ENCODE peak calls at places on chromosomes 3 and 15, in six cellular contexts. I, X, E, Q, R and L are unnamed samples. For H3K4me1, the result is how much of the 10 kb centered on the place peaks cover.

GRCh38 chr15:73839699-73840098 is 33.7 kb upstream of the TBC1D21 start:
- DNase-seq in X (no peak), E (no peak), R (no peak), I (no peak), Q (no peak), L (no peak)

GRCh38 chr3:138195491-138195890 is 8.4 kb downstream of the ARMC8 start:
- DNase-seq in E (no peak), X (no peak), R (no peak), I (no peak), Q (no peak), L (no peak)

GRCh38 chr15:31435256-31435781 is 108.7 kb downstream of the KLF13 start:
- DNase-seq in R (peak), X (peak), Q (peak), I (peak), E (peak), L (peak)

GRCh38 chr3:111668912-111669488 is 73.9 kb upstream of the ZBED2 start:
- DNase-seq in Q (peak), E (peak), R (no peak), I (no peak), X (no peak), L (no peak)

GRCh38 chr3:115836944-115837343 is 213.6 kb downstream of the GAP43 start:
- DNase-seq in X (no peak), Q (peak), R (no peak), I (no peak), E (peak), L (no peak)

GRCh38 chr3:191051037-191051436 is 148.0 kb upstream of the OSTN start:
- DNase-seq in I (no peak), X (no peak), R (no peak), Q (peak), E (peak), L (no peak)

GRCh38 chr15:57217716-57218598 is 158.3 kb upstream of the CGNL1 start:
- DNase-seq in E (no peak), X (no peak), R (no peak), I (no peak), Q (no peak), L (no peak)

GRCh38 chr3:161266731-161267150 is 45.6 kb downstream of the NMD3 start:
- DNase-seq in I (no peak), E (peak), R (no peak), Q (no peak), X (no peak), L (no peak)

GRCh38 chr3:71809321-71809720 is 24.4 kb upstream of the PROK2 start:
- DNase-seq in R (no peak), Q (no peak), I (no peak), E (no peak), X (no peak), L (no peak)

GRCh38 chr3:138833908-138834358 is 795 bp downstream of the PIK3CB start:
- DNase-seq in I (peak), E (peak), Q (no peak), R (peak), X (peak), L (no peak)

GRCh38 chr3:98628317-98628716 is 34.9 kb upstream of the CPOX start:
- DNase-seq in X (no peak), R (no peak), Q (no peak), E (no peak), I (no peak), L (no peak)

GRCh38 chr3:19598870-19599269 is 335.1 kb downstream of the EFHB start:
- DNase-seq in R (no peak), Q (no peak), X (no peak), E (no peak), I (no peak), L (no peak)

DNA sequence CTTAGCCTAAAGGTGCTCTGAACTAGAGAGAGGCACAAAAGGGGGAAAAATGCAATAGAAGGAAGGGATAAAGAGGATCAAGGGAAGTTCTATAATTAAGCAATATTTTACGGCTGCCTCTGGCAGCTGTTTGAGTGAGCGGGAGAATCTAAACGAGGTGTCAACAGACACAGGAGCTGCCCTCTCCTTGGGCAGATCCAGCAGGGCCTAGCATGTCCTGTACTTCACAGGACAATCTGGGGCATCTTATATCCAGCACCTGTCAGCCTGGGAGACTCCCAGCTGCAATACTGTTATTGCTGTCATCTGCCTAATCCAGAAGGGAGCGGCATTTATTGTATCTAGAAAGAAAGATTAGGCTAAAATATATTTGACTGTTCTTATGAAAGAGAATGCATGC is 68.9 kb downstream of the WWTR1 start:
- DNase-seq in X (no peak), I (no peak), Q (no peak), R (no peak), E (no peak), L (no peak)
- H3K27ac ChIP-seq in X (peak), I (peak), Q (no peak), R (no peak), E (peak), L (peak)

DNA sequence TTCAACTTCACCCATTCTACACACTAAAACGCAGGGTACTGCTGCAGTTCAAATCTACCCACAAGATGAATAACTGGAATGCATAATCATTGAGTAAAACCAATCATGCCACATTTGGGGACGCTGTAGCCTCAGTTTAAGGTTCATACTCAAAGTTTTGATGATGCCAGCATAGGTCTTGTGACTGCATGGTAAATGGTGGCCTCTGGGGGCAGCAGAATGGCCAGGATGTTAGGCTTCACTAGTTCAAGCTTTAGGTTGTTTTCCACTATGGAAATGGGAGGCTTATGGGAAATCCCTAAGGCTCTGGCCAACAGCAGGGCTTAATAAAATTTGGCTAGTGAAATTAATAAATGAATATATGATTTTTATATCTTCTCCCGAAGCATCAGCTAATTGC is 104.3 kb upstream of the TSC22D2 start:
- DNase-seq in I (no peak), X (no peak), Q (peak), R (no peak), E (no peak), L (no peak)
- H3K4me3 ChIP-seq in I (no peak), X (no peak), Q (no peak), R (no peak), E (no peak), L (no peak)

GRCh38 chr3:66496731-66497130 is 4.1 kb downstream of the LRIG1 start:
- DNase-seq in R (no peak), E (no peak), X (no peak), Q (peak), I (no peak), L (no peak)

GRCh38 chr3:66493464-66494099 is 7.2 kb downstream of the LRIG1 start:
- DNase-seq in R (peak), X (no peak), Q (no peak), E (no peak), I (no peak), L (no peak)

GRCh38 chr3:66497288-66497972 is 3.4 kb downstream of the LRIG1 start:
- DNase-seq in X (no peak), R (no peak), E (no peak), Q (peak), I (no peak), L (no peak)

GRCh38 chr3:66494964-66495581 is 5.7 kb downstream of the LRIG1 start:
- DNase-seq in Q (peak), E (no peak), X (no peak), R (no peak), I (no peak), L (no peak)

GRCh38 chr3:66495633-66496032 is 5.2 kb downstream of the LRIG1 start:
- DNase-seq in R (no peak), E (no peak), I (no peak), X (no peak), Q (peak), L (no peak)
- H3K4me1 ChIP-seq in R (half or more), E (under half), I (half or more), X (under half), Q (half or more), L (under half)

GRCh38 chr15:59284768-59285368 is 78.2 kb downstream of the LDHAL6B start:
- DNase-seq in E (no peak), Q (no peak), R (no peak), I (no peak), X (no peak), L (no peak)
- H3K27ac ChIP-seq in E (no peak), Q (no peak), R (no peak), I (no peak), X (no peak), L (no peak)

DNA sequence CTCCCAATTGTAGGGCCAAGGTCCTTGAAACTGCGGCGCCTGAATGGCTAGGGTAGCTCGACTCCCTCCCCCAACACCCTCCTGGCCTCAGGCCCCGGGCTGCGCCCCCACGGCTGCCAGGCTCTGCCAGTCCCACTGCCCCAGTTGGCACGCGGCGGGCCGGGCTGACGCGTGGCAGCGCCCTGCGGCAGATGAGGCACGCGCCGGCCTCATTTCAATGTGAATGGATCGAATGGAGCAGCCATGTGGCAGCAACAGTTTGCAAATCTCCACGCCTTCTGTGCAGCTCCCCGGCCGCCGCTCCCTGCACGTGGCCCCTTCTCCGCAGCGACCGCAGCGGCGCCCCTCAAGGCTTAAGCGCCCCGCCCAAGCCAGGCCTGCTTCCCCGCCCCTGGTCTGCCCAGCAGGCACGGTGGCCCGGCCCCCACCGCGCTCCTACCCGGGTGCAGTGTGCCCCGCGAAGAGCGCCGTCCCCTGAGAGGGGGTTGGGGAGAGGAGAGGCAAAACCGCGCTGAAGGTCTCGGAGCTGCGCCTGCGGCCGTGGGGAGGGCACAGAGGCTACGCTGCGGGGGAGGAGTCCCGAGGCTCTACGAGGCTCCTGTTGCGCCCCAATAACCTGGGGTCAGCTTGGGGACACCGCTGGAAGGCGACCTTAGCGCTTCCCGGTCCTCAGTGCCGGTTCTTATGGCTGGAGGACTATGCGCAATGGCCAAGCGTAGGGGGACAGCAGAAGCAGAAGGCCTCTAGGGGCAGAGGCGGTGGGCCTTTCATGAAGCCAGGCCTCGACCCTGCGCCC is 3.1 kb upstream of the DLL4 start:
- DNase-seq in Q (no peak), I (no peak), X (no peak), E (no peak), R (no peak), L (peak)
- H3K4me3 ChIP-seq in Q (no peak), I (peak), X (no peak), E (no peak), R (no peak), L (no peak)